ENCODE peak calls at places on chromosome 15, in five cellular contexts. W, P, Q, Z and A are unnamed samples.

GRCh38 chr15:88326924-88327323 is 70.4 kb upstream of the NTRK3 start:
- DNase-seq in W (no peak), P (no peak), Q (no peak), Z (no peak), A (no peak)

GRCh38 chr15:34729886-34730285 is 24.9 kb downstream of the GJD2 start:
- DNase-seq in W (no peak), P (no peak), Q (no peak), Z (no peak), A (no peak)

GRCh38 chr15:46409879-46410278 is 775.0 kb downstream of the SQOR start:
- DNase-seq in W (no peak), P (no peak), Q (no peak), Z (no peak), A (no peak)

GRCh38 chr15:63276342-63277043 is 912 bp upstream of the APH1B start:
- DNase-seq in W (no peak), P (no peak), Q (no peak), Z (peak; percentile 12), A (no peak)

GRCh38 chr15:49036650-49037545 is 9.3 kb downstream of the SECISBP2L start:
- DNase-seq in W (no peak), P (no peak), Q (peak; percentile 76), Z (peak; percentile 72), A (no peak)

GRCh38 chr15:69489101-69489571 is 36.5 kb downstream of the RPLP1 start:
- DNase-seq in W (no peak), P (no peak), Q (peak; percentile 13), Z (no peak), A (no peak)

GRCh38 chr15:79408041-79408440 is 24.1 kb upstream of the MINAR1 start:
- DNase-seq in W (no peak), P (no peak), Q (no peak), Z (no peak), A (no peak)

GRCh38 chr15:25849431-25849921 is 13.7 kb downstream of the ATP10A start:
- DNase-seq in W (no peak), P (no peak), Q (peak; percentile 24), Z (peak; percentile 83), A (no peak)

GRCh38 chr15:101489633-101490407 is at the start of gene PCSK6:
- DNase-seq in W (no peak), P (peak; percentile 66), Q (no peak), Z (no peak), A (no peak)

GRCh38 chr15:69781411-69782125 is 316.1 kb downstream of the TLE3 start:
- DNase-seq in W (no peak), P (no peak), Q (no peak), Z (no peak), A (no peak)

GRCh38 chr15:60074181-60074885 is 70.2 kb downstream of the FOXB1 start:
- DNase-seq in W (no peak), P (no peak), Q (peak; percentile 63), Z (peak; percentile 18), A (no peak)

GRCh38 chr15:94592495-94592894 is 361.1 kb downstream of the MCTP2 start:
- DNase-seq in W (no peak), P (no peak), Q (no peak), Z (no peak), A (no peak)

GRCh38 chr15:44584162-44584749 is 47.3 kb downstream of the EIF3J start:
- DNase-seq in W (peak; percentile 39), P (peak; percentile 23), Q (peak; percentile 73), Z (no peak), A (peak; percentile 26)

GRCh38 chr15:61069369-61070075 is 159.6 kb downstream of the RORA start:
- DNase-seq in W (no peak), P (no peak), Q (no peak), Z (peak; percentile 4), A (no peak)

GRCh38 chr15:37099321-37100108 is 834 bp downstream of the MEIS2 start:
- DNase-seq in W (no peak), P (peak; percentile 15), Q (peak; percentile 77), Z (peak; percentile 34), A (peak; percentile 16)

GRCh38 chr15:69666441-69666882 is 213.8 kb downstream of the RPLP1 start:
- DNase-seq in W (no peak), P (no peak), Q (no peak), Z (peak; percentile 31), A (no peak)

GRCh38 chr15:73237910-73238309 is 130.8 kb downstream of the HCN4 start:
- DNase-seq in W (no peak), P (no peak), Q (no peak), Z (no peak), A (no peak)

GRCh38 chr15:99139276-99139675 is 34.4 kb downstream of the SYNM start:
- DNase-seq in W (no peak), P (no peak), Q (no peak), Z (no peak), A (no peak)
- H3K4me1 ChIP-seq in W (no peaks in the 10 kb centered on the region), P (peaks cover 13% of the 10 kb centered on the region), Q (peaks cover 16% of the 10 kb centered on the region), Z (peaks cover 11% of the 10 kb centered on the region), A (no peaks in the 10 kb centered on the region)

GRCh38 chr15:90557651-90558084 is 27.9 kb downstream of the CRTC3 start:
- DNase-seq in W (no peak), P (no peak), Q (no peak), Z (peak; percentile 65), A (no peak)
- H3K4me1 ChIP-seq in W (no peaks in the 10 kb centered on the region), P (peaks cover 40% of the 10 kb centered on the region), Q (no peaks in the 10 kb centered on the region), Z (peaks cover 39% of the 10 kb centered on the region), A (no peaks in the 10 kb centered on the region)

DNA sequence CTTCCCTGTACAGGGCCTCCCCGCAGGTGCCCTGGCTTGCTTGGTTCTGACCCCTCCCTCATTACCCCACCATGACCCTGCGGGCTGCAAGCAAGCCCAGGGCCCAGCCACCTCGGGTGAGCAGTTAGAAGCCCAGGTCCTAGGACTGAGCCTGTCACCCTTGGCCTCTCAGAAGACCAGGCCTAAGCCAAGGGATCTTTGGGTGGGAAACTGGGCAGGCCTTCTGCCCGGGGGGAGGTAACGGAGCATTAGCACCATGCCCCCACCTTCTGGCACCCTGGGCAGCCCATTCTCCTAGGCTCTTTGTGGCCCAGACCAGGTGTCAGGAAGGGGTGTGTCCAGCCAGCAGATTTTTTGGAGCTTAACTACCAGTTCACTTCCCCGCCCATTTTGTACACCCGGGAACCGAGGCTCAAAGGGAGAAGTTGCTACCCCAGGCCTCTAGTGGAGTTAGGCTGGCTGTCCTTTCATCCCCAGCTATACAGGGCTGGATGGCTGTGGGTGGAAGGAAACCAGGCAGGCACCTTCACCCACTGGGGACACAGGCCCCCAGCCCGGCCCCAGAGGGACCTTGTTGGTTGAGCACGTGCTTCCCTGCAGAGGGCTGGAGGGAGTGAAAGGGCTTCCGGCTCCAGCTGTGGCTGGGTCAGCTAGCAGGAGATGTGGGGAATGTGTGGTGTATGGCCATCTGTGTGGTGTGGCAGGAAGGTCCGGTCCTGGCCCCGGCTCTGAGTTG is 1.4 kb downstream of the CSK start:
- DNase-seq in W (no peak), P (no peak), Q (no peak), Z (peak; percentile 36), A (no peak)
- H3K4me1 ChIP-seq in W (peaks cover 20% of the 10 kb centered on the region), P (peaks cover 22% of the 10 kb centered on the region), Q (peaks cover 18% of the 10 kb centered on the region), Z (peaks cover 22% of the 10 kb centered on the region), A (peaks cover 35% of the 10 kb centered on the region)

DNA sequence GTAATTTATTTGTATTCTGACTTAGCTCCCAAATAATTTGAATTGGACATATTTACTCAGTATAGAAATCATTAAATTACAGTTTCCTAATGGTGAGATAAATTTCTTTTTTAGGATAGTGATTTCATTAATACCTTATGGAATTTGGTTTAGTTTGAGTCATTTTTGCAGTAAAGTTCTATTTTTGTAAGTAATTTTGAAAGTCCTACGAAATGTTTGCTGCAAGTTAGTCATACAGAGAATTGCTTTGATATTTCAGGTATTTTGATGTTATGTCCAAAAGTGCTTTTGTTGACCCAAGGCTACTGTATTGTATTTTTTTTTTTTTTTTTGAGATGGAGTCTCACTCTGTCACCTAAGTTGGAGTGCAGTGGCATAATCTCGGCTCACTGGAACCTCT is 41.7 kb downstream of the TCF12 start:
- DNase-seq in W (no peak), P (no peak), Q (no peak), Z (no peak), A (no peak)
- H3K4me1 ChIP-seq in W (no peaks in the 10 kb centered on the region), P (peaks cover 62% of the 10 kb centered on the region), Q (no peaks in the 10 kb centered on the region), Z (peaks cover 13% of the 10 kb centered on the region), A (no peaks in the 10 kb centered on the region)

DNA sequence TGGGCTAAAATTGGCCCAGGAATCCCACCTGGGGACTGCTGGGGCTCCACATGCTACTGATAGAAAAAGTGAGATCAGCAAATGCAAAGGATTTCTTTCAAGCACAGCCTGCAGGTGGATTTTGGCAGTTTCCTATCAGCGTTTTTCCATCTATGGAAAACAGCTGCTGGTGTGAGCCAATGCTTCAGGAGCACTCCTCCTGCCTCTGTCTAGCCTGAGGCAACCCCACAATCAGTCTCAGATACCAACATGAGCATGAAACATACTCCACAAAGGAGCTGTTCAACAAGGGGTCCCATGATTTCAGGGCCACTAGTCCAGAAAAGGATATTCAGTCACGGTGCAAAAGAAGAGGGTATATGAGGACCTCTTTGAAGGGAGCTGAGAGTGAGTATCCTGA is 311.5 kb upstream of the THBS1 start:
- DNase-seq in W (no peak), P (no peak), Q (no peak), Z (no peak), A (no peak)
- H3K4me1 ChIP-seq in W (peaks cover 14% of the 10 kb centered on the region), P (peaks cover 42% of the 10 kb centered on the region), Q (peaks cover 51% of the 10 kb centered on the region), Z (peaks cover 19% of the 10 kb centered on the region), A (no peaks in the 10 kb centered on the region)